ENCODE peak calls at places on chromosomes 13 and 19, in six cellular contexts. One of them, this sample, is unnamed.

GRCh38 chr13:49418206-49418605 is 25.7 kb downstream of the CAB39L start:
- DNase-seq in memory B cell: no peak
- DNase-seq in activated CD4-positive, alpha-beta T cell treated with anti-CD3 and anti-CD28 coated beads for 1 hour: no peak
- DNase-seq in lower leg skin: no peak
- DNase-seq in EL: no peak
- DNase-seq in NCI-H774: no peak
- DNase-seq in this sample: no peak

GRCh38 chr13:20285530-20285929 is 53.4 kb upstream of the GJB6 start:
- DNase-seq in memory B cell: no peak
- DNase-seq in lower leg skin: no peak
- DNase-seq in EL: no peak
- DNase-seq in activated CD4-positive, alpha-beta T cell treated with anti-CD3 and anti-CD28 coated beads for 1 hour: no peak
- DNase-seq in NCI-H774: no peak
- DNase-seq in this sample: no peak

GRCh38 chr19:2494447-2495129 is 18.7 kb downstream of the GADD45B start:
- DNase-seq in activated CD4-positive, alpha-beta T cell treated with anti-CD3 and anti-CD28 coated beads for 1 hour: peak
- DNase-seq in lower leg skin: peak
- DNase-seq in NCI-H774: peak
- DNase-seq in EL: peak
- DNase-seq in memory B cell: no peak
- DNase-seq in this sample: peak

GRCh38 chr19:33430674-33431277 is 57.3 kb downstream of the CEBPG start:
- DNase-seq in memory B cell: peak
- DNase-seq in NCI-H774: peak
- DNase-seq in activated CD4-positive, alpha-beta T cell treated with anti-CD3 and anti-CD28 coated beads for 1 hour: peak
- DNase-seq in EL: peak
- DNase-seq in lower leg skin: peak
- DNase-seq in this sample: no peak

GRCh38 chr13:99967884-99968520 is 3.6 kb downstream of the ZIC5 start:
- DNase-seq in memory B cell: no peak
- DNase-seq in EL: no peak
- DNase-seq in activated CD4-positive, alpha-beta T cell treated with anti-CD3 and anti-CD28 coated beads for 1 hour: no peak
- DNase-seq in NCI-H774: no peak
- DNase-seq in lower leg skin: no peak
- DNase-seq in this sample: no peak

GRCh38 chr13:77506874-77507273 is 28.6 kb upstream of the SCEL start:
- DNase-seq in NCI-H774: no peak
- DNase-seq in activated CD4-positive, alpha-beta T cell treated with anti-CD3 and anti-CD28 coated beads for 1 hour: no peak
- DNase-seq in EL: no peak
- DNase-seq in memory B cell: no peak
- DNase-seq in lower leg skin: no peak
- DNase-seq in this sample: no peak

GRCh38 chr13:74062933-74063332 is 71.3 kb downstream of the KLF12 start:
- DNase-seq in memory B cell: no peak
- DNase-seq in activated CD4-positive, alpha-beta T cell treated with anti-CD3 and anti-CD28 coated beads for 1 hour: peak
- DNase-seq in NCI-H774: no peak
- DNase-seq in EL: peak
- DNase-seq in lower leg skin: no peak
- DNase-seq in this sample: no peak

GRCh38 chr13:76709851-76710250 is 176.4 kb downstream of the KCTD12 start:
- DNase-seq in memory B cell: no peak
- DNase-seq in activated CD4-positive, alpha-beta T cell treated with anti-CD3 and anti-CD28 coated beads for 1 hour: no peak
- DNase-seq in EL: no peak
- DNase-seq in NCI-H774: no peak
- DNase-seq in lower leg skin: no peak
- DNase-seq in this sample: no peak

GRCh38 chr13:36124236-36124822 is 6.9 kb downstream of the DCLK1 start:
- DNase-seq in memory B cell: no peak
- DNase-seq in activated CD4-positive, alpha-beta T cell treated with anti-CD3 and anti-CD28 coated beads for 1 hour: no peak
- DNase-seq in lower leg skin: no peak
- DNase-seq in NCI-H774: no peak
- DNase-seq in EL: peak
- DNase-seq in this sample: no peak

GRCh38 chr13:66635526-66635925 is 594.6 kb downstream of the PCDH9 start:
- DNase-seq in NCI-H774: no peak
- DNase-seq in lower leg skin: no peak
- DNase-seq in EL: peak
- DNase-seq in activated CD4-positive, alpha-beta T cell treated with anti-CD3 and anti-CD28 coated beads for 1 hour: no peak
- DNase-seq in memory B cell: no peak
- DNase-seq in this sample: no peak

GRCh38 chr19:2230807-2231533 is 5.2 kb downstream of the PLEKHJ1 start:
- DNase-seq in memory B cell: no peak
- DNase-seq in EL: no peak
- DNase-seq in lower leg skin: no peak
- DNase-seq in NCI-H774: no peak
- DNase-seq in activated CD4-positive, alpha-beta T cell treated with anti-CD3 and anti-CD28 coated beads for 1 hour: no peak
- DNase-seq in this sample: no peak

GRCh38 chr19:39030854-39031367 is 1.4 kb downstream of the FBXO27 start:
- DNase-seq in activated CD4-positive, alpha-beta T cell treated with anti-CD3 and anti-CD28 coated beads for 1 hour: no peak
- DNase-seq in NCI-H774: no peak
- DNase-seq in lower leg skin: no peak
- DNase-seq in EL: no peak
- DNase-seq in memory B cell: no peak
- DNase-seq in this sample: no peak

GRCh38 chr19:10727599-10728250 is 9.8 kb downstream of the DNM2 start:
- DNase-seq in memory B cell: no peak
- DNase-seq in activated CD4-positive, alpha-beta T cell treated with anti-CD3 and anti-CD28 coated beads for 1 hour: no peak
- DNase-seq in NCI-H774: no peak
- DNase-seq in EL: no peak
- DNase-seq in lower leg skin: no peak
- DNase-seq in this sample: no peak

GRCh38 chr13:36819811-36820140 is 754 bp downstream of the RFXAP start:
- DNase-seq in memory B cell: no peak
- DNase-seq in NCI-H774: no peak
- DNase-seq in lower leg skin: no peak
- DNase-seq in EL: peak
- DNase-seq in activated CD4-positive, alpha-beta T cell treated with anti-CD3 and anti-CD28 coated beads for 1 hour: no peak
- DNase-seq in this sample: no peak

GRCh38 chr13:91346848-91347211 is 657 bp upstream of the MIR17HG start:
- DNase-seq in activated CD4-positive, alpha-beta T cell treated with anti-CD3 and anti-CD28 coated beads for 1 hour: no peak
- DNase-seq in lower leg skin: no peak
- DNase-seq in NCI-H774: no peak
- DNase-seq in memory B cell: peak
- DNase-seq in EL: no peak
- DNase-seq in this sample: no peak

GRCh38 chr19:33300016-33300981 is 2.0 kb downstream of the CEBPA start:
- DNase-seq in NCI-H774: no peak
- DNase-seq in activated CD4-positive, alpha-beta T cell treated with anti-CD3 and anti-CD28 coated beads for 1 hour: no peak
- DNase-seq in lower leg skin: no peak
- DNase-seq in memory B cell: no peak
- DNase-seq in EL: no peak
- DNase-seq in this sample: peak

GRCh38 chr19:40927567-40927966 is 45.5 kb upstream of the CYP2A7 start:
- DNase-seq in lower leg skin: no peak
- DNase-seq in EL: no peak
- DNase-seq in activated CD4-positive, alpha-beta T cell treated with anti-CD3 and anti-CD28 coated beads for 1 hour: no peak
- DNase-seq in memory B cell: no peak
- DNase-seq in NCI-H774: no peak
- DNase-seq in this sample: no peak

GRCh38 chr13:26646603-26647002 is 89.1 kb downstream of the WASF3 start:
- DNase-seq in activated CD4-positive, alpha-beta T cell treated with anti-CD3 and anti-CD28 coated beads for 1 hour: no peak
- DNase-seq in NCI-H774: no peak
- DNase-seq in lower leg skin: no peak
- DNase-seq in memory B cell: no peak
- DNase-seq in EL: no peak
- DNase-seq in this sample: no peak

GRCh38 chr19:5335593-5335992 is 5.0 kb downstream of the PTPRS start:
- DNase-seq in EL: no peak
- DNase-seq in memory B cell: no peak
- DNase-seq in NCI-H774: no peak
- DNase-seq in lower leg skin: no peak
- DNase-seq in activated CD4-positive, alpha-beta T cell treated with anti-CD3 and anti-CD28 coated beads for 1 hour: no peak
- DNase-seq in this sample: no peak

GRCh38 chr13:38002596-38002995 is 133.0 kb upstream of the TRPC4 start:
- DNase-seq in EL: no peak
- DNase-seq in memory B cell: no peak
- DNase-seq in lower leg skin: no peak
- DNase-seq in NCI-H774: peak
- DNase-seq in activated CD4-positive, alpha-beta T cell treated with anti-CD3 and anti-CD28 coated beads for 1 hour: no peak
- DNase-seq in this sample: no peak

GRCh38 chr13:105428816-105429215 is 1106.6 kb downstream of the EFNB2 start:
- DNase-seq in memory B cell: no peak
- DNase-seq in activated CD4-positive, alpha-beta T cell treated with anti-CD3 and anti-CD28 coated beads for 1 hour: no peak
- DNase-seq in NCI-H774: no peak
- DNase-seq in EL: peak
- DNase-seq in lower leg skin: no peak
- DNase-seq in this sample: no peak

GRCh38 chr19:57363734-57364181 is 407 bp downstream of the TRAPPC2B start:
- DNase-seq in activated CD4-positive, alpha-beta T cell treated with anti-CD3 and anti-CD28 coated beads for 1 hour: no peak
- DNase-seq in lower leg skin: no peak
- DNase-seq in EL: peak
- DNase-seq in NCI-H774: no peak
- DNase-seq in memory B cell: no peak
- DNase-seq in this sample: no peak

GRCh38 chr13:85379991-85380390 is 419.2 kb downstream of the SLITRK6 start:
- DNase-seq in NCI-H774: no peak
- DNase-seq in activated CD4-positive, alpha-beta T cell treated with anti-CD3 and anti-CD28 coated beads for 1 hour: no peak
- DNase-seq in lower leg skin: no peak
- DNase-seq in EL: no peak
- DNase-seq in memory B cell: no peak
- DNase-seq in this sample: no peak

GRCh38 chr13:79492313-79492798 is 11.4 kb downstream of the NDFIP2 start:
- DNase-seq in EL: peak
- DNase-seq in NCI-H774: no peak
- DNase-seq in lower leg skin: no peak
- DNase-seq in activated CD4-positive, alpha-beta T cell treated with anti-CD3 and anti-CD28 coated beads for 1 hour: no peak
- DNase-seq in memory B cell: no peak
- DNase-seq in this sample: no peak

GRCh38 chr13:85383291-85383690 is 415.9 kb downstream of the SLITRK6 start:
- DNase-seq in memory B cell: no peak
- DNase-seq in EL: no peak
- DNase-seq in activated CD4-positive, alpha-beta T cell treated with anti-CD3 and anti-CD28 coated beads for 1 hour: no peak
- DNase-seq in NCI-H774: no peak
- DNase-seq in lower leg skin: no peak
- DNase-seq in this sample: no peak

This sample was measured in suprapubic skin.